ENCODE peak calls at places on chromosomes 6 and 20, in ten cellular contexts. G is cardiac muscle cell, H is IMR-90, F is GM23338, Z is upper lobe of left lung, R is endothelial cell of umbilical vein, K is left ventricle myocardium inferior, O is right cardiac atrium, I is GM23248, X is lower lobe of right lung. E is an unnamed sample.

GRCh38 chr6:148177589-148178233 is 164.9 kb upstream of the SASH1 start:
- DNase-seq in F (peak; percentile 87), G (peak; percentile 54), O (peak; percentile 79), Z (no peak), I (peak; percentile 73), K (peak; percentile 69), R (peak; percentile 72), H (peak; percentile 68), X (peak; percentile 75), E (peak; percentile 91)

GRCh38 chr20:54726687-54727086 is 251.3 kb downstream of the DOK5 start:
- DNase-seq in I (no peak), K (no peak), F (no peak), G (no peak), H (no peak), Z (no peak), O (no peak), R (no peak), X (no peak), E (no peak)

GRCh38 chr6:135002229-135002844 is 52.3 kb downstream of the HBS1L start:
- DNase-seq in K (no peak), X (no peak), I (peak; percentile 61), R (peak; percentile 45), O (no peak), G (peak; percentile 23), F (peak; percentile 40), Z (no peak), H (peak; percentile 40), E (no peak)

GRCh38 chr6:134683783-134684765 is 265.8 kb downstream of the ALDH8A1 start:
- DNase-seq in H (peak; percentile 73), F (no peak), X (no peak), K (no peak), O (no peak), Z (no peak), R (no peak), I (peak; percentile 70), G (no peak), E (no peak)

GRCh38 chr6:114558153-114558552 is 215.3 kb upstream of the HS3ST5 start:
- DNase-seq in F (no peak), K (no peak), R (no peak), O (no peak), Z (no peak), I (no peak), X (no peak), G (peak; percentile 32), H (no peak), E (no peak)

GRCh38 chr6:14001329-14002012 is 76.7 kb downstream of the RNF182 start:
- DNase-seq in K (no peak), G (no peak), I (peak; percentile 99), H (peak; percentile 99), O (no peak), X (no peak), R (no peak), F (no peak), Z (no peak), E (no peak)

GRCh38 chr6:166405416-166405815 is 22.7 kb upstream of the MPC1 start:
- DNase-seq in H (no peak), X (no peak), F (no peak), R (no peak), I (no peak), K (no peak), O (no peak), Z (no peak), G (no peak), E (no peak)

GRCh38 chr20:36401336-36401735 is 95.2 kb downstream of the DLGAP4 start:
- DNase-seq in R (no peak), G (no peak), H (no peak), F (no peak), K (no peak), O (no peak), I (no peak), X (peak; percentile 1), Z (no peak), E (no peak)

GRCh38 chr20:18224968-18225568 is 63.3 kb upstream of the ZNF133 start:
- DNase-seq in O (no peak), X (no peak), K (peak; percentile 34), R (peak; percentile 83), Z (no peak), F (peak; percentile 20), I (peak; percentile 87), H (peak; percentile 64), G (peak; percentile 41), E (no peak)

GRCh38 chr20:25497586-25498279 is 87.6 kb downstream of the NINL start:
- DNase-seq in F (no peak), K (no peak), Z (peak; percentile 53), I (no peak), X (no peak), H (no peak), O (no peak), G (no peak), R (no peak), E (peak; percentile 52)

GRCh38 chr20:23083553-23084220 is 2.4 kb downstream of the CD93 start:
- DNase-seq in F (no peak), G (no peak), O (no peak), K (no peak), I (no peak), Z (peak; percentile 46), H (no peak), X (no peak), R (peak; percentile 54), E (no peak)

GRCh38 chr6:20402181-20403079 is 751 bp downstream of the E2F3 start:
- DNase-seq in I (peak; percentile 65), R (peak; percentile 42), H (no peak), F (peak; percentile 72), O (peak; percentile 72), X (peak; percentile 59), Z (peak; percentile 92), G (peak; percentile 71), K (peak; percentile 37), E (peak; percentile 60)

GRCh38 chr6:46218457-46218856 is 47.7 kb upstream of the ENPP5 start:
- DNase-seq in F (no peak), R (no peak), O (no peak), Z (no peak), H (no peak), G (no peak), I (no peak), K (no peak), X (no peak), E (no peak)

GRCh38 chr6:127641905-127642304 is 64.9 kb downstream of the C6orf58 start:
- DNase-seq in K (no peak), I (peak; percentile 60), O (no peak), G (peak; percentile 49), F (peak; percentile 81), Z (no peak), X (no peak), R (peak; percentile 41), H (peak; percentile 36), E (no peak)

GRCh38 chr6:18343741-18344140 is 43.4 kb upstream of the RNF144B start:
- DNase-seq in F (no peak), I (peak; percentile 74), O (no peak), R (peak; percentile 91), Z (no peak), X (no peak), H (peak; percentile 95), K (no peak), G (no peak), E (no peak)

DNA sequence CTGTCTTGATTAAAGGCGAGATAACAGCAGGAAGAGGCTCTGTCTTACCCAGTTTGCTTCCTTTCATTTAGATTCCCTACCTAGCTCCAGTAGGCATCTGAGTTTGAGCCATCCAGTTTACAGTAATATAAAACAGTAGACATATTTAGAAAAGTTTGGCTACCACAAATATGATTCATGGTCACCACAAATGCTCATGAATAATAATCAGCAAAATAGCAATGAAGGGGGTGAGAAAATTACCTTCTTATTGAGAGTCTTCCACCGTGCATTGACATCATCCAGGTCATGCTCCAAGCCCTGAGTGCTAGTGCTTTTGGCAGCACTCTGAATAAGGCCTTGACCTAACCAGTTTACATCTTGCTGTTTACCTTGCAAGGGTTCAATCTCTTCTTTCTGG is 106.2 kb downstream of the DST start:
- DNase-seq in K (no peak), G (no peak), X (no peak), F (no peak), O (no peak), I (peak; percentile 43), R (no peak), Z (no peak), H (peak; percentile 49), E (no peak)
- H3K27ac ChIP-seq in K (no peak overlapping the region), G (no peak overlapping the region), X (no peak overlapping the region), F (no peak overlapping the region), O (no peak overlapping the region), I (peak overlapping the region; percentile 5), R (no peak overlapping the region), Z (no peak overlapping the region), H (no peak overlapping the region), E (no peak overlapping the region)

GRCh38 chr6:37513155-37513554 is 13.5 kb upstream of the CCDC167 start:
- DNase-seq in F (no peak), I (no peak), X (no peak), G (no peak), R (no peak), Z (no peak), K (no peak), O (no peak), H (no peak), E (no peak)
- H3K4me3 ChIP-seq in F (peak overlapping the region; percentile 54), I (no peak overlapping the region), X (no peak overlapping the region), G (no peak overlapping the region), R (no peak overlapping the region), Z (no peak overlapping the region), K (no peak overlapping the region), O (no peak overlapping the region), H (no peak overlapping the region), E (no peak overlapping the region)

DNA sequence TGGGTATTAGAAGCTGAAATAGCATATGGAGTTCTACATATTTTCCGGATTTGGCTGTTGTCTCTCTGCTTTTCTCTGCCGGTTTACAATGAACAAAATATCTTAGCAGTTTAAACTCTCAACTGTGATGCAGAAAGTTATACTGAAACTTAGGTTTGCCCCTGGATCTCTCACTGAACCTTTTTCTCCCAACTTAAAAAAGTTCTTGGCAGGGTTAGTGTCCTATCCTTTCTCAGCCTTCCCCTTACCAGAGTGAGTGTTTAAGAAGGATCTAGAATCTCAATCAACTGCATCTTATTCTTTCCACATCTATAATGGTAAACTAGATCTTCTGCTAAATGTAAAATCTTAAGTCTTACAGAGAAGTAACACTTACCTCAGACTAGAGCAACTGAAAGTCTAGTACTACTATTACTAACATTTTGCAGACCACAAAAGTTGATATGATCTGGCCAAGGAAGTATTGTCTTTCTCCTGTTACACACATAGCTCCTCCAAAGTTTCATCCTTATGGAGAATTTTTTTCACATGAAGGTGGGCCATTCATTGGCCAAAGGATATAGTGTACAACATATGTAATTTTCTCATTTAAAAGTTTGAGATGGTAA is 392.3 kb upstream of the RUNX2 start:
- DNase-seq in O (no peak), R (no peak), G (no peak), X (no peak), I (no peak), K (no peak), H (peak; percentile 12), F (no peak), Z (no peak), E (no peak)
- H3K4me1 ChIP-seq in O (no peaks in the 10 kb centered on the region), R (no peaks in the 10 kb centered on the region), G (no peaks in the 10 kb centered on the region), X (no peaks in the 10 kb centered on the region), I (no peaks in the 10 kb centered on the region), K (no peaks in the 10 kb centered on the region), H (no peaks in the 10 kb centered on the region), F (no peaks in the 10 kb centered on the region), Z (no peaks in the 10 kb centered on the region), E (no peaks in the 10 kb centered on the region)

DNA sequence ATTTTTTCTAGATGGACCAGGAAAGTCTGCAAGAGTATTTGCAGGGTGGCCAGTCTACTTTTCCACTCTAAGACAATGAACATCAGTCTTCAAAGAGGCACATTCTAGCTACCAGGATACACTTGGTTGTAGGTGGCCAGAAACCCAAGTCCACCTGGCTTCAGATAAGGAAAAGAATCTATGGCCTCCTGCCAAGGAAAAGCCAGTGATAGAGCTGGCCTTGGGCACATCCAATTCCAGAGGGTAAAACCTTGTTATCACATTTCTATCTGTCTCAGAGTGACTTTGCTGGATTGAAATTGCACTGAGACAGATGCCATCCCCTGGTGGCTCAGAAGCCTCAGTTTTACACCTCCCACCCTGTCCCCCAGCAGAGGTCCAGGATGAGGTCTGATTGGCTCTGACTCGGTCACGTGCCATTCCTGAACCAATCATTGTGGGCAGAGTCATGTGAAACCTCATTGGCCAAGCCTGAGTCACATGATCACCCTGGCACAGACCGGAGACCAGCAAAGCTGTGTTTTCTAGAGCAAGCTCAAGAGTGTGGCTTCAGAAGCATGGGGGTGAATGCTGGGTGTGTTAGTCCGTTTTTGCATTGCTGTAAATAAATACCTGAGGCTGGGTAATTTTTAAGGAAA is 497.4 kb upstream of the SULF2 start:
- DNase-seq in I (peak; percentile 11), H (no peak), G (no peak), O (no peak), Z (no peak), K (no peak), X (no peak), R (no peak), F (no peak), E (no peak)
- H3K27ac ChIP-seq in I (no peak overlapping the region), H (no peak overlapping the region), G (no peak overlapping the region), O (no peak overlapping the region), Z (no peak overlapping the region), K (no peak overlapping the region), X (no peak overlapping the region), R (peak overlapping the region; percentile 68), F (no peak overlapping the region), E (no peak overlapping the region)